ENCODE peak calls at places on chromosome 17, in eight cellular contexts. One of them, this sample, is unnamed.

GRCh38 chr17:63798572-63799113 is 24.7 kb downstream of the DDX42 start:
- DNase-seq in HCT116: no peak
- DNase-seq in body of pancreas: no peak
- DNase-seq in esophagus squamous epithelium: no peak
- DNase-seq in tibial nerve: no peak
- DNase-seq in sigmoid colon: no peak
- DNase-seq in IMR-90: peak; percentile 8
- DNase-seq in prostate gland: no peak
- DNase-seq in this sample: no peak

GRCh38 chr17:40311575-40311974 is 2.6 kb downstream of the RARA start:
- DNase-seq in HCT116: no peak
- DNase-seq in body of pancreas: peak; percentile 52
- DNase-seq in esophagus squamous epithelium: no peak
- DNase-seq in tibial nerve: no peak
- DNase-seq in sigmoid colon: peak; percentile 87
- DNase-seq in IMR-90: no peak
- DNase-seq in prostate gland: no peak
- DNase-seq in this sample: no peak

GRCh38 chr17:37476431-37477130 is 13.1 kb upstream of the DUSP14 start:
- DNase-seq in HCT116: no peak
- DNase-seq in body of pancreas: no peak
- DNase-seq in esophagus squamous epithelium: no peak
- DNase-seq in tibial nerve: no peak
- DNase-seq in sigmoid colon: no peak
- DNase-seq in IMR-90: peak; percentile 55
- DNase-seq in prostate gland: peak; percentile 82
- DNase-seq in this sample: peak; percentile 40

GRCh38 chr17:74831442-74832146 is 28.1 kb downstream of the GRIN2C start:
- DNase-seq in HCT116: no peak
- DNase-seq in body of pancreas: no peak
- DNase-seq in esophagus squamous epithelium: no peak
- DNase-seq in tibial nerve: no peak
- DNase-seq in sigmoid colon: no peak
- DNase-seq in IMR-90: no peak
- DNase-seq in prostate gland: no peak
- DNase-seq in this sample: no peak

GRCh38 chr17:31598921-31599571 is 207.6 kb downstream of the RAB11FIP4 start:
- DNase-seq in HCT116: no peak
- DNase-seq in body of pancreas: peak; percentile 41
- DNase-seq in esophagus squamous epithelium: no peak
- DNase-seq in tibial nerve: no peak
- DNase-seq in sigmoid colon: no peak
- DNase-seq in IMR-90: no peak
- DNase-seq in prostate gland: no peak
- DNase-seq in this sample: no peak

GRCh38 chr17:73420897-73421296 is 109.1 kb upstream of the CDC42EP4 start:
- DNase-seq in HCT116: peak; percentile 77
- DNase-seq in body of pancreas: no peak
- DNase-seq in esophagus squamous epithelium: no peak
- DNase-seq in tibial nerve: no peak
- DNase-seq in sigmoid colon: peak; percentile 28
- DNase-seq in IMR-90: peak; percentile 9
- DNase-seq in prostate gland: no peak
- DNase-seq in this sample: no peak

GRCh38 chr17:4142107-4142900 is 526 bp downstream of the ZZEF1 start:
- DNase-seq in HCT116: no peak
- DNase-seq in body of pancreas: peak; percentile 50
- DNase-seq in esophagus squamous epithelium: no peak
- DNase-seq in tibial nerve: no peak
- DNase-seq in sigmoid colon: peak; percentile 67
- DNase-seq in IMR-90: peak; percentile 17
- DNase-seq in prostate gland: no peak
- DNase-seq in this sample: no peak

GRCh38 chr17:45852535-45853297 is 8.0 kb downstream of the SPPL2C start:
- DNase-seq in HCT116: peak; percentile 60
- DNase-seq in body of pancreas: peak; percentile 75
- DNase-seq in esophagus squamous epithelium: no peak
- DNase-seq in tibial nerve: peak; percentile 85
- DNase-seq in sigmoid colon: peak; percentile 19
- DNase-seq in IMR-90: peak; percentile 55
- DNase-seq in prostate gland: peak; percentile 50
- DNase-seq in this sample: peak; percentile 31

GRCh38 chr17:7777017-7777416 is 57.0 kb upstream of the KDM6B start:
- DNase-seq in HCT116: no peak
- DNase-seq in body of pancreas: no peak
- DNase-seq in esophagus squamous epithelium: no peak
- DNase-seq in tibial nerve: no peak
- DNase-seq in sigmoid colon: no peak
- DNase-seq in IMR-90: no peak
- DNase-seq in prostate gland: no peak
- DNase-seq in this sample: no peak

GRCh38 chr17:54085934-54086333 is 263.2 kb downstream of the KIF2B start:
- DNase-seq in HCT116: no peak
- DNase-seq in body of pancreas: peak; percentile 7
- DNase-seq in esophagus squamous epithelium: no peak
- DNase-seq in tibial nerve: no peak
- DNase-seq in sigmoid colon: no peak
- DNase-seq in IMR-90: no peak
- DNase-seq in prostate gland: no peak
- DNase-seq in this sample: no peak

GRCh38 chr17:21345236-21345635 is 30.9 kb upstream of the KCNJ12 start:
- DNase-seq in HCT116: no peak
- DNase-seq in body of pancreas: no peak
- DNase-seq in esophagus squamous epithelium: no peak
- DNase-seq in tibial nerve: no peak
- DNase-seq in sigmoid colon: no peak
- DNase-seq in IMR-90: no peak
- DNase-seq in prostate gland: no peak
- DNase-seq in this sample: no peak

GRCh38 chr17:11996722-11997146 is 541 bp downstream of the ZNF18 start:
- DNase-seq in HCT116: peak; percentile 13
- DNase-seq in body of pancreas: peak; percentile 55
- DNase-seq in esophagus squamous epithelium: peak; percentile 35
- DNase-seq in tibial nerve: peak; percentile 38
- DNase-seq in sigmoid colon: no peak
- DNase-seq in IMR-90: peak; percentile 28
- DNase-seq in prostate gland: peak; percentile 16
- DNase-seq in this sample: peak; percentile 37

GRCh38 chr17:34303606-34304005 is 15.6 kb upstream of the CCL8 start:
- DNase-seq in HCT116: no peak
- DNase-seq in body of pancreas: no peak
- DNase-seq in esophagus squamous epithelium: no peak
- DNase-seq in tibial nerve: no peak
- DNase-seq in sigmoid colon: no peak
- DNase-seq in IMR-90: no peak
- DNase-seq in prostate gland: no peak
- DNase-seq in this sample: no peak

GRCh38 chr17:40015998-40016691 is 905 bp downstream of the CSF3 start:
- DNase-seq in HCT116: no peak
- DNase-seq in body of pancreas: peak; percentile 37
- DNase-seq in esophagus squamous epithelium: no peak
- DNase-seq in tibial nerve: no peak
- DNase-seq in sigmoid colon: no peak
- DNase-seq in IMR-90: no peak
- DNase-seq in prostate gland: no peak
- DNase-seq in this sample: no peak

GRCh38 chr17:47999612-48000011 is 28.7 kb downstream of the CDK5RAP3 start:
- DNase-seq in HCT116: no peak
- DNase-seq in body of pancreas: no peak
- DNase-seq in esophagus squamous epithelium: no peak
- DNase-seq in tibial nerve: no peak
- DNase-seq in sigmoid colon: no peak
- DNase-seq in IMR-90: peak; percentile 72
- DNase-seq in prostate gland: no peak
- DNase-seq in this sample: no peak

GRCh38 chr17:75810216-75810615 is 25.6 kb downstream of the UNK start:
- DNase-seq in HCT116: no peak
- DNase-seq in body of pancreas: no peak
- DNase-seq in esophagus squamous epithelium: no peak
- DNase-seq in tibial nerve: no peak
- DNase-seq in sigmoid colon: no peak
- DNase-seq in IMR-90: no peak
- DNase-seq in prostate gland: no peak
- DNase-seq in this sample: no peak

GRCh38 chr17:30000001-30000754 is 58.7 kb downstream of the EFCAB5 start:
- DNase-seq in HCT116: no peak
- DNase-seq in body of pancreas: no peak
- DNase-seq in esophagus squamous epithelium: no peak
- DNase-seq in tibial nerve: no peak
- DNase-seq in sigmoid colon: no peak
- DNase-seq in IMR-90: no peak
- DNase-seq in prostate gland: no peak
- DNase-seq in this sample: no peak

GRCh38 chr17:76547183-76547641 is 7.4 kb downstream of the PRCD start:
- DNase-seq in HCT116: no peak
- DNase-seq in body of pancreas: peak; percentile 54
- DNase-seq in esophagus squamous epithelium: no peak
- DNase-seq in tibial nerve: peak; percentile 77
- DNase-seq in sigmoid colon: no peak
- DNase-seq in IMR-90: peak; percentile 85
- DNase-seq in prostate gland: peak; percentile 52
- DNase-seq in this sample: no peak

GRCh38 chr17:76726231-76726765 is at the start of gene JMJD6:
- DNase-seq in HCT116: peak; percentile 97
- DNase-seq in body of pancreas: peak; percentile 96
- DNase-seq in esophagus squamous epithelium: peak; percentile 75
- DNase-seq in tibial nerve: peak; percentile 92
- DNase-seq in sigmoid colon: peak; percentile 99
- DNase-seq in IMR-90: peak; percentile 95
- DNase-seq in prostate gland: peak; percentile 97
- DNase-seq in this sample: peak; percentile 98

GRCh38 chr17:3565143-3565542 is 7.5 kb upstream of the TRPV3 start:
- DNase-seq in HCT116: no peak
- DNase-seq in body of pancreas: no peak
- DNase-seq in esophagus squamous epithelium: no peak
- DNase-seq in tibial nerve: no peak
- DNase-seq in sigmoid colon: no peak
- DNase-seq in IMR-90: no peak
- DNase-seq in prostate gland: no peak
- DNase-seq in this sample: no peak

GRCh38 chr17:73335591-73336503 is 24.0 kb upstream of the CDC42EP4 start:
- DNase-seq in HCT116: no peak
- DNase-seq in body of pancreas: no peak
- DNase-seq in esophagus squamous epithelium: no peak
- DNase-seq in tibial nerve: no peak
- DNase-seq in sigmoid colon: no peak
- DNase-seq in IMR-90: no peak
- DNase-seq in prostate gland: no peak
- DNase-seq in this sample: no peak

GRCh38 chr17:10278218-10278617 is 79.8 kb upstream of the GAS7 start:
- DNase-seq in HCT116: no peak
- DNase-seq in body of pancreas: no peak
- DNase-seq in esophagus squamous epithelium: no peak
- DNase-seq in tibial nerve: no peak
- DNase-seq in sigmoid colon: no peak
- DNase-seq in IMR-90: no peak
- DNase-seq in prostate gland: no peak
- DNase-seq in this sample: no peak

GRCh38 chr17:72683506-72684404 is 408.7 kb downstream of the SLC39A11 start:
- DNase-seq in HCT116: peak; percentile 94
- DNase-seq in body of pancreas: peak; percentile 18
- DNase-seq in esophagus squamous epithelium: no peak
- DNase-seq in tibial nerve: peak; percentile 12
- DNase-seq in sigmoid colon: no peak
- DNase-seq in IMR-90: peak; percentile 98
- DNase-seq in prostate gland: peak; percentile 77
- DNase-seq in this sample: no peak

GRCh38 chr17:61321344-61321743 is 78.3 kb upstream of the TBX2 start:
- DNase-seq in HCT116: no peak
- DNase-seq in body of pancreas: no peak
- DNase-seq in esophagus squamous epithelium: no peak
- DNase-seq in tibial nerve: no peak
- DNase-seq in sigmoid colon: no peak
- DNase-seq in IMR-90: no peak
- DNase-seq in prostate gland: no peak
- DNase-seq in this sample: no peak

GRCh38 chr17:31489295-31490018 is 98.0 kb downstream of the RAB11FIP4 start:
- DNase-seq in HCT116: peak; percentile 31
- DNase-seq in body of pancreas: peak; percentile 94
- DNase-seq in esophagus squamous epithelium: no peak
- DNase-seq in tibial nerve: no peak
- DNase-seq in sigmoid colon: no peak
- DNase-seq in IMR-90: no peak
- DNase-seq in prostate gland: no peak
- DNase-seq in this sample: no peak

GRCh38 chr17:35089846-35090193 is 26.3 kb upstream of the RFFL start:
- DNase-seq in HCT116: no peak
- DNase-seq in body of pancreas: no peak
- DNase-seq in esophagus squamous epithelium: no peak
- DNase-seq in tibial nerve: peak; percentile 7
- DNase-seq in sigmoid colon: no peak
- DNase-seq in IMR-90: peak; percentile 34
- DNase-seq in prostate gland: no peak
- DNase-seq in this sample: peak; percentile 2

GRCh38 chr17:63421681-63422645 is 24.1 kb downstream of the CYB561 start:
- DNase-seq in HCT116: no peak
- DNase-seq in body of pancreas: no peak
- DNase-seq in esophagus squamous epithelium: no peak
- DNase-seq in tibial nerve: no peak
- DNase-seq in sigmoid colon: no peak
- DNase-seq in IMR-90: no peak
- DNase-seq in prostate gland: no peak
- DNase-seq in this sample: no peak

GRCh38 chr17:9080296-9080914 is 59.1 kb downstream of the NTN1 start:
- DNase-seq in HCT116: no peak
- DNase-seq in body of pancreas: no peak
- DNase-seq in esophagus squamous epithelium: no peak
- DNase-seq in tibial nerve: no peak
- DNase-seq in sigmoid colon: no peak
- DNase-seq in IMR-90: no peak
- DNase-seq in prostate gland: no peak
- DNase-seq in this sample: no peak
- TF ChIP-seq POLR2A in HCT116: no peak
- TF ChIP-seq POLR2A in body of pancreas: no peak
- TF ChIP-seq POLR2A in esophagus squamous epithelium: no peak
- TF ChIP-seq POLR2A in tibial nerve: no peak
- TF ChIP-seq POLR2A in sigmoid colon: no peak
- TF ChIP-seq POLR2A in IMR-90: no peak
- TF ChIP-seq POLR2A in prostate gland: no peak
- TF ChIP-seq POLR2A in this sample: no peak

GRCh38 chr17:79479876-79480275 is 131.0 kb downstream of the RBFOX3 start:
- DNase-seq in HCT116: no peak
- DNase-seq in body of pancreas: no peak
- DNase-seq in esophagus squamous epithelium: no peak
- DNase-seq in tibial nerve: no peak
- DNase-seq in sigmoid colon: no peak
- DNase-seq in IMR-90: no peak
- DNase-seq in prostate gland: no peak
- DNase-seq in this sample: no peak
- H3K27me3 ChIP-seq in HCT116: peaks cover 40% of the 10 kb centered on the region
- H3K27me3 ChIP-seq in body of pancreas: no peaks in the 10 kb centered on the region
- H3K27me3 ChIP-seq in esophagus squamous epithelium: peaks cover 98% of the 10 kb centered on the region
- H3K27me3 ChIP-seq in tibial nerve: peaks cover 44% of the 10 kb centered on the region
- H3K27me3 ChIP-seq in sigmoid colon: no peaks in the 10 kb centered on the region
- H3K27me3 ChIP-seq in IMR-90: peaks cover 3% of the 10 kb centered on the region
- H3K27me3 ChIP-seq in prostate gland: peaks cover 4% of the 10 kb centered on the region
- H3K27me3 ChIP-seq in this sample: peaks cover 41% of the 10 kb centered on the region

GRCh38 chr17:66540131-66540781 is 237.8 kb downstream of the PRKCA start:
- DNase-seq in HCT116: no peak
- DNase-seq in body of pancreas: peak; percentile 12
- DNase-seq in esophagus squamous epithelium: no peak
- DNase-seq in tibial nerve: peak; percentile 38
- DNase-seq in sigmoid colon: peak; percentile 80
- DNase-seq in IMR-90: peak; percentile 91
- DNase-seq in prostate gland: no peak
- DNase-seq in this sample: no peak
- H3K4me1 ChIP-seq in HCT116: peaks cover 10% of the 10 kb centered on the region
- H3K4me1 ChIP-seq in body of pancreas: peaks cover 5% of the 10 kb centered on the region
- H3K4me1 ChIP-seq in esophagus squamous epithelium: no peaks in the 10 kb centered on the region
- H3K4me1 ChIP-seq in tibial nerve: peaks cover 79% of the 10 kb centered on the region
- H3K4me1 ChIP-seq in sigmoid colon: no peaks in the 10 kb centered on the region
- H3K4me1 ChIP-seq in IMR-90: peaks cover 35% of the 10 kb centered on the region
- H3K4me1 ChIP-seq in prostate gland: no peaks in the 10 kb centered on the region
- H3K4me1 ChIP-seq in this sample: peaks cover 11% of the 10 kb centered on the region

GRCh38 chr17:81399481-81400153 is 4.4 kb downstream of the BAHCC1 start:
- DNase-seq in HCT116: no peak
- DNase-seq in body of pancreas: peak; percentile 48
- DNase-seq in esophagus squamous epithelium: no peak
- DNase-seq in tibial nerve: no peak
- DNase-seq in sigmoid colon: no peak
- DNase-seq in IMR-90: no peak
- DNase-seq in prostate gland: no peak
- DNase-seq in this sample: no peak
- TF ChIP-seq POLR2A in HCT116: no peak
- TF ChIP-seq POLR2A in body of pancreas: no peak
- TF ChIP-seq POLR2A in esophagus squamous epithelium: no peak
- TF ChIP-seq POLR2A in tibial nerve: no peak
- TF ChIP-seq POLR2A in sigmoid colon: no peak
- TF ChIP-seq POLR2A in IMR-90: no peak
- TF ChIP-seq POLR2A in prostate gland: no peak
- TF ChIP-seq POLR2A in this sample: no peak

This sample was measured in gastrocnemius medialis.